ENCODE peak calls at places on chromosomes 2 and 18, in ten cellular contexts. One of them, this sample, is unnamed.

GRCh38 chr2:208062113-208062512 is 36.8 kb upstream of the PLEKHM3 start:
- DNase-seq in fibroblast of mammary gland: peak
- DNase-seq in brain microvascular endothelial cell: peak
- DNase-seq in ovary: no peak
- DNase-seq in CD8-positive, alpha-beta memory T cell: no peak
- DNase-seq in astrocyte of the cerebellum: no peak
- DNase-seq in naive thymus-derived CD4-positive, alpha-beta T cell: no peak
- DNase-seq in neural progenitor cell: peak
- DNase-seq in upper lobe of left lung: no peak
- DNase-seq in H7: no peak
- DNase-seq in this sample: no peak

GRCh38 chr18:48915621-48916425 is 34.9 kb downstream of the SMAD7 start:
- DNase-seq in fibroblast of mammary gland: no peak
- DNase-seq in brain microvascular endothelial cell: no peak
- DNase-seq in ovary: no peak
- DNase-seq in CD8-positive, alpha-beta memory T cell: no peak
- DNase-seq in astrocyte of the cerebellum: no peak
- DNase-seq in naive thymus-derived CD4-positive, alpha-beta T cell: no peak
- DNase-seq in neural progenitor cell: no peak
- DNase-seq in upper lobe of left lung: no peak
- DNase-seq in H7: no peak
- DNase-seq in this sample: no peak

GRCh38 chr2:64538764-64539433 is 14.8 kb downstream of the AFTPH start:
- DNase-seq in fibroblast of mammary gland: peak
- DNase-seq in brain microvascular endothelial cell: peak
- DNase-seq in ovary: no peak
- DNase-seq in CD8-positive, alpha-beta memory T cell: no peak
- DNase-seq in astrocyte of the cerebellum: no peak
- DNase-seq in naive thymus-derived CD4-positive, alpha-beta T cell: no peak
- DNase-seq in neural progenitor cell: no peak
- DNase-seq in upper lobe of left lung: no peak
- DNase-seq in H7: no peak
- DNase-seq in this sample: no peak

GRCh38 chr2:28094794-28095193 is 204.3 kb downstream of the BABAM2 start:
- DNase-seq in fibroblast of mammary gland: no peak
- DNase-seq in brain microvascular endothelial cell: no peak
- DNase-seq in ovary: no peak
- DNase-seq in CD8-positive, alpha-beta memory T cell: no peak
- DNase-seq in astrocyte of the cerebellum: no peak
- DNase-seq in naive thymus-derived CD4-positive, alpha-beta T cell: no peak
- DNase-seq in neural progenitor cell: no peak
- DNase-seq in upper lobe of left lung: no peak
- DNase-seq in H7: no peak
- DNase-seq in this sample: no peak

GRCh38 chr2:240602266-240603050 is 15.9 kb downstream of the CAPN10 start:
- DNase-seq in fibroblast of mammary gland: no peak
- DNase-seq in brain microvascular endothelial cell: no peak
- DNase-seq in ovary: peak
- DNase-seq in CD8-positive, alpha-beta memory T cell: no peak
- DNase-seq in astrocyte of the cerebellum: no peak
- DNase-seq in naive thymus-derived CD4-positive, alpha-beta T cell: no peak
- DNase-seq in neural progenitor cell: no peak
- DNase-seq in upper lobe of left lung: no peak
- DNase-seq in H7: peak
- DNase-seq in this sample: no peak

GRCh38 chr18:24964213-24964612 is 387.8 kb downstream of the ZNF521 start:
- DNase-seq in fibroblast of mammary gland: peak
- DNase-seq in brain microvascular endothelial cell: no peak
- DNase-seq in ovary: no peak
- DNase-seq in CD8-positive, alpha-beta memory T cell: no peak
- DNase-seq in astrocyte of the cerebellum: no peak
- DNase-seq in naive thymus-derived CD4-positive, alpha-beta T cell: no peak
- DNase-seq in neural progenitor cell: peak
- DNase-seq in upper lobe of left lung: no peak
- DNase-seq in H7: no peak
- DNase-seq in this sample: no peak

GRCh38 chr2:191696001-191696400 is 18.1 kb downstream of the NABP1 start:
- DNase-seq in fibroblast of mammary gland: peak
- DNase-seq in brain microvascular endothelial cell: peak
- DNase-seq in ovary: no peak
- DNase-seq in CD8-positive, alpha-beta memory T cell: no peak
- DNase-seq in astrocyte of the cerebellum: peak
- DNase-seq in naive thymus-derived CD4-positive, alpha-beta T cell: no peak
- DNase-seq in neural progenitor cell: no peak
- DNase-seq in upper lobe of left lung: peak
- DNase-seq in H7: no peak
- DNase-seq in this sample: peak

GRCh38 chr2:241500016-241500415 is 8.4 kb downstream of the STK25 start:
- DNase-seq in fibroblast of mammary gland: no peak
- DNase-seq in brain microvascular endothelial cell: no peak
- DNase-seq in ovary: no peak
- DNase-seq in CD8-positive, alpha-beta memory T cell: no peak
- DNase-seq in astrocyte of the cerebellum: no peak
- DNase-seq in naive thymus-derived CD4-positive, alpha-beta T cell: no peak
- DNase-seq in neural progenitor cell: no peak
- DNase-seq in upper lobe of left lung: no peak
- DNase-seq in H7: peak
- DNase-seq in this sample: no peak

GRCh38 chr18:76654536-76654935 is 159.5 kb upstream of the ZNF516 start:
- DNase-seq in fibroblast of mammary gland: peak
- DNase-seq in brain microvascular endothelial cell: no peak
- DNase-seq in ovary: no peak
- DNase-seq in CD8-positive, alpha-beta memory T cell: no peak
- DNase-seq in astrocyte of the cerebellum: no peak
- DNase-seq in naive thymus-derived CD4-positive, alpha-beta T cell: no peak
- DNase-seq in neural progenitor cell: no peak
- DNase-seq in upper lobe of left lung: no peak
- DNase-seq in H7: no peak
- DNase-seq in this sample: no peak

GRCh38 chr2:98601532-98602132 is 6.7 kb downstream of the COA5 start:
- DNase-seq in fibroblast of mammary gland: peak
- DNase-seq in brain microvascular endothelial cell: peak
- DNase-seq in ovary: no peak
- DNase-seq in CD8-positive, alpha-beta memory T cell: no peak
- DNase-seq in astrocyte of the cerebellum: no peak
- DNase-seq in naive thymus-derived CD4-positive, alpha-beta T cell: no peak
- DNase-seq in neural progenitor cell: peak
- DNase-seq in upper lobe of left lung: no peak
- DNase-seq in H7: peak
- DNase-seq in this sample: no peak

GRCh38 chr2:223020971-223021675 is 30.9 kb upstream of the KCNE4 start:
- DNase-seq in fibroblast of mammary gland: no peak
- DNase-seq in brain microvascular endothelial cell: no peak
- DNase-seq in ovary: no peak
- DNase-seq in CD8-positive, alpha-beta memory T cell: no peak
- DNase-seq in astrocyte of the cerebellum: no peak
- DNase-seq in naive thymus-derived CD4-positive, alpha-beta T cell: no peak
- DNase-seq in neural progenitor cell: no peak
- DNase-seq in upper lobe of left lung: no peak
- DNase-seq in H7: no peak
- DNase-seq in this sample: no peak

GRCh38 chr2:31728406-31729064 is 147.8 kb upstream of the SRD5A2 start:
- DNase-seq in fibroblast of mammary gland: no peak
- DNase-seq in brain microvascular endothelial cell: no peak
- DNase-seq in ovary: no peak
- DNase-seq in CD8-positive, alpha-beta memory T cell: no peak
- DNase-seq in astrocyte of the cerebellum: no peak
- DNase-seq in naive thymus-derived CD4-positive, alpha-beta T cell: no peak
- DNase-seq in neural progenitor cell: no peak
- DNase-seq in upper lobe of left lung: no peak
- DNase-seq in H7: no peak
- DNase-seq in this sample: no peak

GRCh38 chr2:19540739-19541503 is 182.5 kb upstream of the OSR1 start:
- DNase-seq in fibroblast of mammary gland: peak
- DNase-seq in brain microvascular endothelial cell: peak
- DNase-seq in ovary: no peak
- DNase-seq in CD8-positive, alpha-beta memory T cell: no peak
- DNase-seq in astrocyte of the cerebellum: peak
- DNase-seq in naive thymus-derived CD4-positive, alpha-beta T cell: no peak
- DNase-seq in neural progenitor cell: no peak
- DNase-seq in upper lobe of left lung: no peak
- DNase-seq in H7: no peak
- DNase-seq in this sample: peak

GRCh38 chr2:29819570-29819969 is 101.8 kb downstream of the ALK start:
- DNase-seq in fibroblast of mammary gland: no peak
- DNase-seq in brain microvascular endothelial cell: no peak
- DNase-seq in ovary: no peak
- DNase-seq in CD8-positive, alpha-beta memory T cell: no peak
- DNase-seq in astrocyte of the cerebellum: no peak
- DNase-seq in naive thymus-derived CD4-positive, alpha-beta T cell: no peak
- DNase-seq in neural progenitor cell: no peak
- DNase-seq in upper lobe of left lung: no peak
- DNase-seq in H7: no peak
- DNase-seq in this sample: no peak

GRCh38 chr2:29821591-29821990 is 99.8 kb downstream of the ALK start:
- DNase-seq in fibroblast of mammary gland: no peak
- DNase-seq in brain microvascular endothelial cell: no peak
- DNase-seq in ovary: no peak
- DNase-seq in CD8-positive, alpha-beta memory T cell: no peak
- DNase-seq in astrocyte of the cerebellum: no peak
- DNase-seq in naive thymus-derived CD4-positive, alpha-beta T cell: no peak
- DNase-seq in neural progenitor cell: no peak
- DNase-seq in upper lobe of left lung: no peak
- DNase-seq in H7: no peak
- DNase-seq in this sample: no peak

GRCh38 chr2:29817846-29818680 is 103.3 kb downstream of the ALK start:
- DNase-seq in fibroblast of mammary gland: no peak
- DNase-seq in brain microvascular endothelial cell: no peak
- DNase-seq in ovary: peak
- DNase-seq in CD8-positive, alpha-beta memory T cell: no peak
- DNase-seq in astrocyte of the cerebellum: no peak
- DNase-seq in naive thymus-derived CD4-positive, alpha-beta T cell: no peak
- DNase-seq in neural progenitor cell: no peak
- DNase-seq in upper lobe of left lung: no peak
- DNase-seq in H7: no peak
- DNase-seq in this sample: no peak
- H3K4me3 ChIP-seq in fibroblast of mammary gland: no peak
- H3K4me3 ChIP-seq in brain microvascular endothelial cell: no peak
- H3K4me3 ChIP-seq in ovary: no peak
- H3K4me3 ChIP-seq in CD8-positive, alpha-beta memory T cell: no peak
- H3K4me3 ChIP-seq in astrocyte of the cerebellum: no peak
- H3K4me3 ChIP-seq in naive thymus-derived CD4-positive, alpha-beta T cell: no peak
- H3K4me3 ChIP-seq in neural progenitor cell: no peak
- H3K4me3 ChIP-seq in upper lobe of left lung: no peak
- H3K4me3 ChIP-seq in H7: no peak
- H3K4me3 ChIP-seq in this sample: no peak

GRCh38 chr2:177335917-177336450 is 56.6 kb upstream of the AGPS start:
- DNase-seq in fibroblast of mammary gland: no peak
- DNase-seq in brain microvascular endothelial cell: no peak
- DNase-seq in ovary: no peak
- DNase-seq in CD8-positive, alpha-beta memory T cell: no peak
- DNase-seq in astrocyte of the cerebellum: no peak
- DNase-seq in naive thymus-derived CD4-positive, alpha-beta T cell: no peak
- DNase-seq in neural progenitor cell: no peak
- DNase-seq in upper lobe of left lung: no peak
- DNase-seq in H7: no peak
- DNase-seq in this sample: no peak
- H3K4me3 ChIP-seq in fibroblast of mammary gland: no peak
- H3K4me3 ChIP-seq in brain microvascular endothelial cell: no peak
- H3K4me3 ChIP-seq in ovary: no peak
- H3K4me3 ChIP-seq in CD8-positive, alpha-beta memory T cell: no peak
- H3K4me3 ChIP-seq in astrocyte of the cerebellum: no peak
- H3K4me3 ChIP-seq in naive thymus-derived CD4-positive, alpha-beta T cell: no peak
- H3K4me3 ChIP-seq in neural progenitor cell: no peak
- H3K4me3 ChIP-seq in upper lobe of left lung: no peak
- H3K4me3 ChIP-seq in H7: no peak
- H3K4me3 ChIP-seq in this sample: no peak

GRCh38 chr18:55420977-55421611 is 166.9 kb downstream of the TCF4 start:
- DNase-seq in fibroblast of mammary gland: no peak
- DNase-seq in brain microvascular endothelial cell: no peak
- DNase-seq in ovary: no peak
- DNase-seq in CD8-positive, alpha-beta memory T cell: no peak
- DNase-seq in astrocyte of the cerebellum: no peak
- DNase-seq in naive thymus-derived CD4-positive, alpha-beta T cell: no peak
- DNase-seq in neural progenitor cell: no peak
- DNase-seq in upper lobe of left lung: no peak
- DNase-seq in H7: no peak
- DNase-seq in this sample: no peak
- H3K4me3 ChIP-seq in fibroblast of mammary gland: peak
- H3K4me3 ChIP-seq in brain microvascular endothelial cell: no peak
- H3K4me3 ChIP-seq in ovary: peak
- H3K4me3 ChIP-seq in CD8-positive, alpha-beta memory T cell: no peak
- H3K4me3 ChIP-seq in astrocyte of the cerebellum: no peak
- H3K4me3 ChIP-seq in naive thymus-derived CD4-positive, alpha-beta T cell: no peak
- H3K4me3 ChIP-seq in neural progenitor cell: no peak
- H3K4me3 ChIP-seq in upper lobe of left lung: peak
- H3K4me3 ChIP-seq in H7: no peak
- H3K4me3 ChIP-seq in this sample: no peak

GRCh38 chr2:37654419-37654818 is 17.0 kb downstream of the CDC42EP3 start:
- DNase-seq in fibroblast of mammary gland: no peak
- DNase-seq in brain microvascular endothelial cell: no peak
- DNase-seq in ovary: no peak
- DNase-seq in CD8-positive, alpha-beta memory T cell: no peak
- DNase-seq in astrocyte of the cerebellum: no peak
- DNase-seq in naive thymus-derived CD4-positive, alpha-beta T cell: no peak
- DNase-seq in neural progenitor cell: peak
- DNase-seq in upper lobe of left lung: no peak
- DNase-seq in H7: no peak
- DNase-seq in this sample: no peak

GRCh38 chr2:37654932-37655331 is 16.5 kb downstream of the CDC42EP3 start:
- DNase-seq in fibroblast of mammary gland: no peak
- DNase-seq in brain microvascular endothelial cell: no peak
- DNase-seq in ovary: no peak
- DNase-seq in CD8-positive, alpha-beta memory T cell: no peak
- DNase-seq in astrocyte of the cerebellum: no peak
- DNase-seq in naive thymus-derived CD4-positive, alpha-beta T cell: no peak
- DNase-seq in neural progenitor cell: peak
- DNase-seq in upper lobe of left lung: no peak
- DNase-seq in H7: peak
- DNase-seq in this sample: no peak

GRCh38 chr2:37652199-37652640 is 19.2 kb downstream of the CDC42EP3 start:
- DNase-seq in fibroblast of mammary gland: peak
- DNase-seq in brain microvascular endothelial cell: peak
- DNase-seq in ovary: no peak
- DNase-seq in CD8-positive, alpha-beta memory T cell: no peak
- DNase-seq in astrocyte of the cerebellum: peak
- DNase-seq in naive thymus-derived CD4-positive, alpha-beta T cell: no peak
- DNase-seq in neural progenitor cell: no peak
- DNase-seq in upper lobe of left lung: no peak
- DNase-seq in H7: no peak
- DNase-seq in this sample: peak

GRCh38 chr2:37653805-37654378 is 17.6 kb downstream of the CDC42EP3 start:
- DNase-seq in fibroblast of mammary gland: no peak
- DNase-seq in brain microvascular endothelial cell: no peak
- DNase-seq in ovary: no peak
- DNase-seq in CD8-positive, alpha-beta memory T cell: no peak
- DNase-seq in astrocyte of the cerebellum: no peak
- DNase-seq in naive thymus-derived CD4-positive, alpha-beta T cell: no peak
- DNase-seq in neural progenitor cell: no peak
- DNase-seq in upper lobe of left lung: peak
- DNase-seq in H7: no peak
- DNase-seq in this sample: no peak

DNA sequence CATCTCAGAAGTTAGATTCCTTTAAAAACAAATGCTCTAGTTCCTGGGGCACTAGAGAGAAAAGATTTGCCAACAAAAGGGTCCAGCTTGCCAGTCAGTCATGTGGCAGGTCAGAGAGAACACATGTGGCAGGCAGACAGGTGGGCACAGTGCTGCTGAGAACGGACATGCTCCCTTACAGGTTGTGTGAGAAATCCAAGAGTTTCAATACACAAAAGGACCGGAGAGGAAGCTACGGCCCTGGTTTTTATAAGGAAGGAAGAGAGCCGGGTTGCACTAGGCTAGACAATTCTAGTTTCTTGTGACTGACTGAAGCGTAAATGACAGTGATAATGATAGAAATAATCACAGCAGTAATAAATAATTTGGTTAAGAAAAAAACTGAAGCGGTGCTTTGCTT is 18.3 kb downstream of the CDC42EP3 start:
- DNase-seq in fibroblast of mammary gland: no peak
- DNase-seq in brain microvascular endothelial cell: no peak
- DNase-seq in ovary: no peak
- DNase-seq in CD8-positive, alpha-beta memory T cell: no peak
- DNase-seq in astrocyte of the cerebellum: no peak
- DNase-seq in naive thymus-derived CD4-positive, alpha-beta T cell: no peak
- DNase-seq in neural progenitor cell: no peak
- DNase-seq in upper lobe of left lung: no peak
- DNase-seq in H7: no peak
- DNase-seq in this sample: no peak
- H3K4me3 ChIP-seq in fibroblast of mammary gland: no peak
- H3K4me3 ChIP-seq in brain microvascular endothelial cell: no peak
- H3K4me3 ChIP-seq in ovary: no peak
- H3K4me3 ChIP-seq in CD8-positive, alpha-beta memory T cell: no peak
- H3K4me3 ChIP-seq in astrocyte of the cerebellum: no peak
- H3K4me3 ChIP-seq in naive thymus-derived CD4-positive, alpha-beta T cell: no peak
- H3K4me3 ChIP-seq in neural progenitor cell: no peak
- H3K4me3 ChIP-seq in upper lobe of left lung: no peak
- H3K4me3 ChIP-seq in H7: no peak
- H3K4me3 ChIP-seq in this sample: no peak